ENCODE peak calls at places on chromosomes 13 and 19, in seven cellular contexts. L is GM06990, N is endodermal cell, U is AG10803, H is cardiac fibroblast, G is pancreas, Z is thoracic aorta. I is an unnamed sample.
A peak's percentile ranks its signal among the peaks of the same experiment; 100 is the strongest.

GRCh38 chr19:46495789-46496099 is at the start of gene PNMA8B:
- DNase-seq in N (peak; percentile 97), G (peak; percentile 82), Z (no peak), U (peak; percentile 32), L (no peak), H (peak; percentile 61), I (no peak)

GRCh38 chr13:114310961-114311360 is 3.3 kb upstream of the CHAMP1 start:
- DNase-seq in G (no peak), Z (no peak), L (no peak), U (no peak), H (no peak), N (no peak), I (no peak)

GRCh38 chr13:44329909-44330545 is 43.6 kb upstream of the SERP2 start:
- DNase-seq in H (no peak), L (no peak), N (no peak), G (no peak), Z (no peak), U (no peak), I (no peak)

GRCh38 chr13:44211286-44211685 is 162.3 kb upstream of the SERP2 start:
- DNase-seq in Z (no peak), H (no peak), U (no peak), G (no peak), L (no peak), N (no peak), I (no peak)

GRCh38 chr19:29014857-29015436 is 198.0 kb downstream of the UQCRFS1 start:
- DNase-seq in L (no peak), H (no peak), N (peak; percentile 58), Z (no peak), G (no peak), U (peak; percentile 25), I (no peak)

GRCh38 chr19:4717191-4717965 is 6.3 kb downstream of the DPP9 start:
- DNase-seq in Z (no peak), G (no peak), L (no peak), U (no peak), N (no peak), H (peak; percentile 24), I (peak; percentile 75)

GRCh38 chr19:29303035-29303706 is 90.2 kb upstream of the UQCRFS1 start:
- DNase-seq in N (no peak), H (no peak), G (no peak), L (no peak), Z (no peak), U (no peak), I (no peak)

GRCh38 chr19:29089315-29089855 is 123.6 kb downstream of the UQCRFS1 start:
- DNase-seq in Z (no peak), L (no peak), H (no peak), U (no peak), N (no peak), G (no peak), I (no peak)

GRCh38 chr19:54646331-54646841 is 16.1 kb downstream of the LILRB1 start:
- DNase-seq in U (no peak), H (no peak), L (no peak), N (no peak), Z (no peak), G (no peak), I (no peak)

GRCh38 chr13:85536706-85537105 is 262.5 kb downstream of the SLITRK6 start:
- DNase-seq in H (no peak), L (no peak), Z (no peak), U (no peak), N (no peak), G (no peak), I (no peak)

GRCh38 chr13:31191748-31192147 is 8.0 kb upstream of the B3GLCT start:
- DNase-seq in L (no peak), U (no peak), Z (no peak), N (no peak), G (no peak), H (no peak), I (no peak)

GRCh38 chr19:2057484-2058469 is 6.7 kb upstream of the MKNK2 start:
- DNase-seq in H (no peak), N (no peak), G (no peak), U (no peak), Z (no peak), L (no peak), I (no peak)

GRCh38 chr19:37484406-37485115 is 15.4 kb downstream of the ZNF570 start:
- DNase-seq in H (no peak), G (no peak), L (no peak), N (no peak), U (no peak), Z (no peak), I (no peak)

GRCh38 chr13:95714142-95714832 is 37.3 kb downstream of the DNAJC3 start:
- DNase-seq in G (no peak), H (peak; percentile 59), L (no peak), U (peak; percentile 93), Z (no peak), N (no peak), I (peak; percentile 93)

GRCh38 chr13:95571941-95572340 is 19.4 kb downstream of the CLDN10 start:
- DNase-seq in G (no peak), Z (no peak), U (no peak), N (no peak), H (no peak), L (no peak), I (no peak)

GRCh38 chr13:70407486-70407885 is 299.2 kb upstream of the KLHL1 start:
- DNase-seq in L (no peak), U (no peak), Z (no peak), H (no peak), G (no peak), N (no peak), I (no peak)

GRCh38 chr13:101149735-101150380 is 266.4 kb downstream of the NALCN start:
- DNase-seq in G (no peak), U (peak; percentile 77), Z (no peak), N (peak; percentile 76), H (peak; percentile 30), L (no peak), I (peak; percentile 62)

GRCh38 chr13:75217949-75218348 is 264.0 kb downstream of the TBC1D4 start:
- DNase-seq in U (peak; percentile 95), G (no peak), N (no peak), H (peak; percentile 70), L (no peak), Z (no peak), I (peak; percentile 40)

GRCh38 chr19:50556236-50557008 is 11.8 kb downstream of the LRRC4B start:
- DNase-seq in Z (no peak), G (peak; percentile 91), N (peak; percentile 99), L (peak; percentile 67), U (peak; percentile 53), H (peak; percentile 72), I (peak; percentile 51)
- H3K4me3 ChIP-seq in Z (peak overlapping the region; percentile 75), G (no peak overlapping the region), N (peak overlapping the region; percentile 75), L (peak overlapping the region; percentile 58), U (peak overlapping the region; percentile 56), H (peak overlapping the region; percentile 46), I (peak overlapping the region; percentile 41)

GRCh38 chr13:89920461-89920860 is 1427.0 kb upstream of the MIR17HG start:
- DNase-seq in G (no peak), N (no peak), Z (no peak), U (no peak), L (no peak), H (no peak), I (no peak)

GRCh38 chr13:89923052-89923451 is 1424.4 kb upstream of the MIR17HG start:
- DNase-seq in U (no peak), H (no peak), Z (no peak), N (no peak), G (no peak), L (no peak), I (no peak)

GRCh38 chr13:89930861-89931260 is 1416.6 kb upstream of the MIR17HG start:
- DNase-seq in Z (no peak), L (no peak), N (peak; percentile 70), H (peak; percentile 2), U (no peak), G (no peak), I (no peak)

GRCh38 chr13:89923731-89924130 is 1423.8 kb upstream of the MIR17HG start:
- DNase-seq in G (no peak), U (no peak), H (peak; percentile 24), N (no peak), L (no peak), Z (no peak), I (peak; percentile 33)

DNA sequence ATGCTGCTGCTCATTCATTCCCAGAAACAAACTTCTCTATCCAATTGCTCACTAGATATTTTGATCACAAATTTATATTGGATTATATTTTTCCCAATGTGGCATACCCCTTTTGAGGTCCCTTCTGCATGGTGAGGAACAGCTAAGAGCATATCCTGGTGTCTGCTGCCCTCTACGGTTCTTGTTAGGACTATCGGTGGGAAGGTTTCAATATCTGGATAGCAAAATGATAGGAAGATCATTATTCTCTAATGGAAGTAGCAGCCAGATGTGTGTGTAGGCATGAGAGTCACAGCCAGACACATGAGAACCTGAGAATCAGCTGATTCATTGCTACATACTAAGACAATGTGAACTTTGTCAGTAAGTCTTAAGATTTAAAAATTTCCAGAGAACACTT is 1422.4 kb upstream of the MIR17HG start:
- DNase-seq in Z (no peak), G (no peak), L (no peak), H (peak; percentile 55), N (peak; percentile 66), U (peak; percentile 3), I (peak; percentile 37)
- TF ChIP-seq CTCF in Z (no peak), G (no peak), L (no peak), H (peak; percentile 16), N (peak; percentile 84), U (peak; percentile 29), I (peak; percentile 38)

DNA sequence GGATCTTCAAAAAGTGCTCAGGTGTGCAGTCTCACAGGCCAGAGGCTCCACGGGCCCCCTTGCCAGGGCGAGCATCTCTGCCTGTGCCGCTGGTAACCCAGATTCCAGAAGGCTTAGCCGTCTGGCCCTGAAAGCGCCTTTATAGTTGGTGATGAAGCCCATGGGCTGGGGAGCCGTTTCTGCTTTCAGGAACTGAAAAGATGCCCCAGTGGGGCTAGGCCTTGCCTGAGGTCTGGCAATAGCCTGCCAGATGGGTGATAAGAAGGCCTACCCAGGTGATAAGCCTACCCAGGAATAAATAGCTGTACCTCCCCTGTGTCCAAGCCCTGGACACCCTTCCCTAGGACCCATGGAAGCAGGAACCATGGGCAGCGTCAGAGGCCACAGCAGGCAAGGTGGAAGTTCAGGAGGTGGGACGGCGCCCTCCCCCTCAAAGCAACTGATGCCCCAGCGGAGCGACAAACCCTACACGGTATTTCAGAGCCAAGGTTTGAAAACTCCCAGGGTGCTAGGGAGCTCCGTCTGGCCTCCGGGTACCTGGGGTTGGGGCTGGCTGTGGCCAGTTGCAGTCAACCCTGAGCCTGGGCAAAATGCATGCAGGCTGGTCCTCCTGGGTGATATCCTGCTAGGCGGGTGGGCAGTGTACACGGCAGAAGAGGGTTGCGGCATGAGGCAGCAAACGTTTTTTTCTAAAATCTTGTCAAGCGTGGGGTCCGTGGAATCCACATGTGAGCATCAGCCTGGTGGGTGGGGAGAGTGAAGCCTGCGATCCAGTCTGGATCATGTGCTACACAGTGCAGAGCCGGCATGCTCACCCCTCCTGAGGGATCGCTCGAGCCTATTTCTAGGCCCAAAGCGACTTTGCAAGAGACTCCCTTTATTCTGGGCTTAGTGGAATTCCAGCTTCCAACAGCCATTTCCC is 45.3 kb downstream of the ACTN4 start:
- DNase-seq in U (no peak), H (no peak), G (peak; percentile 50), L (no peak), Z (no peak), N (no peak), I (no peak)
- H3K4me3 ChIP-seq in U (peak overlapping the region; percentile 12), H (no peak overlapping the region), G (no peak overlapping the region), L (no peak overlapping the region), Z (peak overlapping the region; percentile 52), N (no peak overlapping the region), I (no peak overlapping the region)

DNA sequence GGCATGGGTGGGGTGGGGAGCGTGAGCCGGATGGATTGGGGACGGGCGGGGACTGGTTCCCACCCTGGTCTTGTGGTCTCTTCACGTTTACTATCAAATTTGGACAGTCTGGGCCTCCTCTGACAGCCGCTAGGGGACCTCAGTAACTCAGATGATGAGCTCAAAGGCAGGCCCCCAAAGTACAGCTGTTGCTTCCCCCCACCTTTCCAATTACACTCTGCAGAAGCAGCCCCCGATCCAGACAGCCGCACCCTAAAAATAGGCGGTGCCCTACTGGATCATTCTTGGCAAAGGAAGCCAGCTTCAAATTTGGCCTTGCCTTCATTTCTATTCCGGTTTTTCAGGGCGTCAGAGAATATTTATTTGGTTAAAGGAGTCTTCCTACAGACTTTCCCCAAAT is 1.9 kb upstream of the FOXO1 start:
- DNase-seq in G (no peak), U (no peak), Z (no peak), H (no peak), N (peak; percentile 73), L (no peak), I (no peak)
- TF ChIP-seq CTCF in G (no peak), U (peak; percentile 47), Z (no peak), H (peak; percentile 62), N (peak; percentile 79), L (peak; percentile 89), I (peak; percentile 58)

I was measured in fibroblast of mammary gland.